ENCODE peak calls at places on chromosomes 3 and 15, in four cellular contexts. X is iPS DF 6.9, U is HCT116, A is cardiac muscle cell. Z is an unnamed sample.

GRCh38 chr3:73766599-73767378 is 142.0 kb upstream of the PDZRN3 start:
- DNase-seq in X (no peak), A (no peak), U (no peak), Z (peak; percentile 80)

GRCh38 chr3:189515916-189516531 is 115.2 kb upstream of the TP63 start:
- DNase-seq in X (no peak), U (no peak), A (no peak), Z (no peak)

GRCh38 chr3:57436195-57436761 is 107.9 kb downstream of the DNAH12 start:
- DNase-seq in X (no peak), U (no peak), A (no peak), Z (no peak)

GRCh38 chr3:59558906-59559720 is 509.3 kb upstream of the CFAP20DC start:
- DNase-seq in U (no peak), X (no peak), A (no peak), Z (no peak)

GRCh38 chr15:25408428-25408827 is 30.4 kb downstream of the UBE3A start:
- DNase-seq in A (no peak), U (no peak), X (no peak), Z (no peak)

GRCh38 chr15:59792359-59792758 is 103.2 kb upstream of the BNIP2 start:
- DNase-seq in X (no peak), A (no peak), U (no peak), Z (no peak)

GRCh38 chr15:94677202-94677790 is 445.9 kb downstream of the MCTP2 start:
- DNase-seq in X (no peak), A (no peak), U (no peak), Z (no peak)

GRCh38 chr3:46862689-46863020 is 589 bp downstream of the MYL3 start:
- DNase-seq in U (no peak), X (no peak), A (no peak), Z (no peak)

GRCh38 chr15:67902579-67902979 is 62.7 kb upstream of the RNU6-1 start:
- DNase-seq in A (no peak), U (no peak), X (no peak), Z (no peak)

GRCh38 chr15:73518180-73518862 is 75.4 kb downstream of the REC114 start:
- DNase-seq in X (peak; percentile 43), U (no peak), A (peak; percentile 15), Z (no peak)

GRCh38 chr3:42097166-42097946 is 6.2 kb downstream of the TRAK1 start:
- DNase-seq in A (no peak), X (no peak), U (no peak), Z (no peak)

GRCh38 chr15:78944669-78945407 is at the start of gene CTSH:
- DNase-seq in U (no peak), X (peak; percentile 27), A (peak; percentile 83), Z (no peak)

GRCh38 chr15:69225355-69226027 is 65.1 kb downstream of the GLCE start:
- DNase-seq in X (no peak), A (peak; percentile 18), U (peak; percentile 26), Z (no peak)

GRCh38 chr15:68055224-68055705 is 1.1 kb downstream of the PIAS1 start:
- DNase-seq in U (no peak), X (no peak), A (peak; percentile 39), Z (peak; percentile 37)

GRCh38 chr3:177340243-177340830 is 143.1 kb upstream of the TBL1XR1 start:
- DNase-seq in U (no peak), X (no peak), A (no peak), Z (no peak)

GRCh38 chr3:31653464-31653863 is 120.7 kb downstream of the STT3B start:
- DNase-seq in A (no peak), X (no peak), U (no peak), Z (no peak)
- H3K9me3 ChIP-seq in A (no peaks in the 10 kb centered on the region), X (no peaks in the 10 kb centered on the region), U (no peaks in the 10 kb centered on the region), Z (peaks cover 2% of the 10 kb centered on the region)

GRCh38 chr3:140148824-140149390 is 213.9 kb downstream of the CLSTN2 start:
- DNase-seq in X (no peak), A (no peak), U (no peak), Z (no peak)
- H3K27ac ChIP-seq in X (no peak overlapping the region), A (no peak overlapping the region), U (no peak overlapping the region), Z (no peak overlapping the region)

GRCh38 chr15:23397779-23398178 is 43.2 kb downstream of the GOLGA8S start:
- DNase-seq in U (no peak), A (no peak), X (no peak), Z (no peak)

GRCh38 chr15:23402544-23402943 is 44.5 kb downstream of the GOLGA6L2 start:
- DNase-seq in U (no peak), X (no peak), A (no peak), Z (no peak)

GRCh38 chr15:23402140-23402539 is 44.9 kb downstream of the GOLGA6L2 start:
- DNase-seq in X (no peak), U (no peak), A (no peak), Z (no peak)

GRCh38 chr15:23403550-23403949 is 43.5 kb downstream of the GOLGA6L2 start:
- DNase-seq in X (no peak), A (no peak), U (no peak), Z (no peak)

DNA sequence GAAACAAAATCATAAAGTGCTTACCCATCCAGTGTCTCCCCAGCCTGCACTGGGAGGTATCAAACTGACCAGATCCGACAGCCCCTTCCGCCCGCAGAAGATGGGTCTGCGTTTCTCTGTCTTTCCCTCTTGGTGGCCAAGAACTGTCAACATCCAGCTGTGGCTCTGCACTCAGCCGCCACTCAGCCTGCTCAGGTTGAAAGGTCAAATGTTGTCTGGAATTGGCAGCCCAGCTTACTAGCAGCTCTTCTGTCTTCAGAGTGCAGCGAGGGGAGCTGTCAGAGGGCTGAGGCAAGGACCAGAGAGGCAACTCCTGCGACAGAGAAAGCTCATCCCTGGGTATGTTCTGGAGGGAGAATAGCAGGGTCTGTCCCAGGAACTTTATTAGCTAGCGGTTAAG is 45.4 kb downstream of the GOLGA6L2 start:
- DNase-seq in A (no peak), U (no peak), X (no peak), Z (no peak)
- H3K9me3 ChIP-seq in A (no peaks in the 10 kb centered on the region), U (no peaks in the 10 kb centered on the region), X (peaks cover 2% of the 10 kb centered on the region), Z (no peaks in the 10 kb centered on the region)

DNA sequence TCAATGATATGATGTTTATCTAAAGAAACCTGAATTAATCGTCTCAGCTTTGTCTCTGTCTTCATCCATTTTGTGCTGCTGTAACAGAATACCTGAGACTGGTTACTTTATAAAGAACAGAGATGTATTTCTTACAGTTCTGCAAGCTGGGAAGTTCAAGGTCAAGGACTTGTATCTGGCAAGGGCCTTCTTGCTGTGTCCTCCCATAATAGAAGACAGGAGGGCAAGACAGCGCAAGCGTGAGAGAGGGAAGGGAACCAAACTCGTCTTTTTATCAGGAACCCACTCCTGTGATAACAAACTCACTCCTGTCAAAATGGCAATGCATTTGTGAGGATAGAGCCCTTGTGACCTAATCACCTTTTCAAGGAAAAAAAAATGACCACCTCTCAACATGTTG is 131.5 kb downstream of the GHSR start:
- DNase-seq in A (no peak), U (no peak), X (no peak), Z (no peak)
- H3K27ac ChIP-seq in A (peak overlapping the region; percentile 50), U (no peak overlapping the region), X (no peak overlapping the region), Z (no peak overlapping the region)

GRCh38 chr15:27087651-27088583 is 116.9 kb downstream of the GABRG3 start:
- DNase-seq in X (no peak), U (no peak), A (no peak), Z (no peak)
- H3K9me3 ChIP-seq in X (no peaks in the 10 kb centered on the region), U (peaks cover 11% of the 10 kb centered on the region), A (no peaks in the 10 kb centered on the region), Z (no peaks in the 10 kb centered on the region)

GRCh38 chr3:144129536-144130214 is 158.1 kb downstream of the DIPK2A start:
- DNase-seq in U (no peak), A (no peak), X (no peak), Z (no peak)
- H3K27ac ChIP-seq in U (no peak overlapping the region), A (no peak overlapping the region), X (no peak overlapping the region), Z (no peak overlapping the region)

GRCh38 chr15:48733615-48734014 is 77.3 kb downstream of the CEP152 start:
- DNase-seq in A (no peak), U (no peak), X (no peak), Z (no peak)
- H3K9me3 ChIP-seq in A (no peaks in the 10 kb centered on the region), U (peaks cover 5% of the 10 kb centered on the region), X (no peaks in the 10 kb centered on the region), Z (peaks cover 4% of the 10 kb centered on the region)

GRCh38 chr3:120092444-120092843 is 1.8 kb downstream of the GSK3B start:
- DNase-seq in X (no peak), A (no peak), U (no peak), Z (no peak)

GRCh38 chr3:120095226-120096165 is 1.2 kb upstream of the GSK3B start:
- DNase-seq in X (no peak), U (peak; percentile 84), A (peak; percentile 92), Z (no peak)

GRCh38 chr3:120094776-120095225 is 554 bp upstream of the GSK3B start:
- DNase-seq in X (peak; percentile 98), A (peak; percentile 99), U (no peak), Z (peak; percentile 99)

GRCh38 chr3:120093119-120093922 is 926 bp downstream of the GSK3B start:
- DNase-seq in U (peak; percentile 75), A (peak; percentile 41), X (peak; percentile 70), Z (peak; percentile 58)

DNA sequence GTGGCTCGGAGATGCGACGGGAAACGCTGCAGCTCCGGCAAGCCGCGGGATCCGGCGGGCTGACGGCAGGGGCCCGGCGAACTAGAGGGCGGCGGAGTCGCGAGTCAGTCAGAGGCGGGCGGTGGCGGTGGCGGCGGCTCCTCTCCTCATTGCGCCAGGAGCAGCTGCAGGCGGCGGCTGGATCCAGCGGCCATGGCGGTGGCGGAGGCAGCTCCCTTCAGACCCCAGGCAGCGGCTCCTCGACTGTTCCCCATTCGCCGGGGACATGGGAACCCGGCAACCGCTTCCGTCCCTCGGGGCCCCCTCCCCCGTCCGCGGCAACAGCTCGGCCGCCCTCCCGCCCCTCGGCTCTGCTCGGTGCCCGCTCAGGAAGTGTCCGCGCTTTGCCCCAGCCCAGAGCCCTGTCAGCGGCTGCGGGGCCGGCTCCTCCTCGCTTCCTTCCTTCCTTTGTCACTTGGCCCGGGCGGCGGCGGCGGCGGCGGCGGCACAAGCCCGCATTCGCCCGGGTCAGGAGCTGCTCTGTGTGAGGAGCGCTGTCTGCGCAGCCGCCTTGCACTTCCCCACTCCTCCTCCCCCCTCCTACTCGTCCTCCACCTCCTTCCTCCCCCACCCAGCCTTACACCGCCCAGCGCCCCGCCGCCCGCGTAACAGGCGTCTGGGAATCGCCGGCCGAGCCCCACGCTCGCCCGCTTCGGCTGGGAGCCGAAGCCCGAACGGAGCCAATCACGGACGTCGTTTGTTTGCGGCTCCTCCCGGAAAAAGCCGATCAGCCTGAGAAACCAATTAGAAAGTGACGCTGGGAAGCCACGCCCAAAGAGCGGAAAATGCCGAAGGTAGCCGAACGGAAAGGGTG is at the start of gene GSK3B:
- DNase-seq in U (peak; percentile 99), A (peak; percentile 98), X (no peak), Z (no peak)
- H3K27ac ChIP-seq in U (peak within 1 kb of the TSS; percentile 99), A (peak within 1 kb of the TSS; percentile 100), X (no peak within 1 kb of the TSS), Z (peak within 1 kb of the TSS; percentile 99)

DNA sequence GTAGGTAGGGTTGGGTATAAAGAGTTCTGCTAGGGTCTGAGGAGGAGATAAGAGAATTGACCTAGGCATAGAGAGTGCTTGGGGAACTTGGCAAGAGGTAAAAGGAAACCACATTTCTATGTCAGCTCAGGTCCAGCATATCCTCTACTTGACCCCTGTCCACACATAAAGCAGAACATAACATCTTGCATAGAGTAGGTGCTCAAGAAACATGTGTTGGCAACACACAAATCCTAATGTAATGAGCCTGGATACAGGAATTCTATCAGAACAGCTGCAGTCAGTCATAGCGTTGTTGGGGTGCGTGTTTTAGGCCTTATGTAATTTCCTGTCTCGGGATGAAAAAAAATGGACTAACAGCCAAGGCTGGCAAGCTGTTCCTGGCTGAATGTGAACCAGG is 35.0 kb upstream of the PLCL2 start:
- DNase-seq in U (no peak), A (no peak), X (no peak), Z (no peak)
- H3K9me3 ChIP-seq in U (no peaks in the 10 kb centered on the region), A (no peaks in the 10 kb centered on the region), X (no peaks in the 10 kb centered on the region), Z (no peaks in the 10 kb centered on the region)

GRCh38 chr3:196638922-196639516 is 475 bp upstream of the NRROS start:
- DNase-seq in U (no peak), A (no peak), X (no peak), Z (no peak)
- H3K27ac ChIP-seq in U (no peak overlapping the region), A (no peak overlapping the region), X (no peak overlapping the region), Z (no peak overlapping the region)